ENCODE peak calls at places on chromosome 14, in ten cellular contexts. C is AG04450; Z is endothelial cell; L is GM23338; V is CD8-positive, alpha-beta T cell; J is A549; A is HFFc6; W is uterus; R is fibroblast of the aortic adventitia; B is pancreas. G is an unnamed sample.

GRCh38 chr14:69443296-69443805 is 41.2 kb upstream of the PLEKHD1 start:
- DNase-seq in C (no peak), Z (no peak), L (no peak), V (no peak), J (no peak), A (no peak), W (no peak), R (no peak), B (no peak), G (no peak)

GRCh38 chr14:24085215-24085614 is 8.9 kb upstream of the PCK2 start:
- DNase-seq in C (no peak), Z (no peak), L (no peak), V (no peak), J (no peak), A (no peak), W (no peak), R (no peak), B (no peak), G (no peak)

GRCh38 chr14:104221636-104222375 is 83.4 kb downstream of the KIF26A start:
- DNase-seq in C (no peak), Z (no peak), L (no peak), V (no peak), J (no peak), A (no peak), W (no peak), R (no peak), B (no peak), G (no peak)

GRCh38 chr14:103281496-103282231 is 52.4 kb upstream of the EIF5 start:
- DNase-seq in C (no peak), Z (peak), L (peak), V (no peak), J (peak), A (peak), W (peak), R (peak), B (no peak), G (no peak)

GRCh38 chr14:89384023-89384422 is 33.0 kb downstream of the FOXN3 start:
- DNase-seq in C (no peak), Z (no peak), L (no peak), V (peak), J (no peak), A (no peak), W (no peak), R (no peak), B (no peak), G (no peak)

GRCh38 chr14:34374998-34375740 is 86.9 kb downstream of the SPTSSA start:
- DNase-seq in C (no peak), Z (no peak), L (no peak), V (no peak), J (no peak), A (no peak), W (no peak), R (no peak), B (no peak), G (no peak)

GRCh38 chr14:35689000-35689460 is 120.1 kb downstream of the RALGAPA1 start:
- DNase-seq in C (no peak), Z (no peak), L (no peak), V (no peak), J (no peak), A (no peak), W (no peak), R (no peak), B (no peak), G (no peak)

GRCh38 chr14:67464377-67464776 is 24.1 kb downstream of the TMEM229B start:
- DNase-seq in C (no peak), Z (no peak), L (no peak), V (peak), J (no peak), A (no peak), W (no peak), R (no peak), B (no peak), G (no peak)

GRCh38 chr14:102917469-102918211 is 4.8 kb upstream of the AMN start:
- DNase-seq in C (no peak), Z (peak), L (peak), V (peak), J (peak), A (no peak), W (no peak), R (peak), B (no peak), G (no peak)

GRCh38 chr14:77549451-77549850 is 50.8 kb upstream of the ISM2 start:
- DNase-seq in C (no peak), Z (no peak), L (no peak), V (no peak), J (no peak), A (no peak), W (no peak), R (no peak), B (no peak), G (no peak)

GRCh38 chr14:39310071-39310470 is 76.4 kb downstream of the MIA2 start:
- DNase-seq in C (no peak), Z (no peak), L (no peak), V (no peak), J (no peak), A (no peak), W (no peak), R (no peak), B (no peak), G (no peak)

GRCh38 chr14:91872011-91872476 is 4.7 kb upstream of the TC2N start:
- DNase-seq in C (no peak), Z (no peak), L (no peak), V (peak), J (peak), A (no peak), W (no peak), R (peak), B (peak), G (no peak)

GRCh38 chr14:87944987-87945604 is 47.9 kb downstream of the GALC start:
- DNase-seq in C (peak), Z (no peak), L (peak), V (no peak), J (peak), A (peak), W (no peak), R (peak), B (no peak), G (no peak)

GRCh38 chr14:29518335-29518734 is 409.3 kb downstream of the PRKD1 start:
- DNase-seq in C (no peak), Z (no peak), L (no peak), V (no peak), J (no peak), A (peak), W (no peak), R (peak), B (no peak), G (no peak)

GRCh38 chr14:31834616-31835015 is 242.5 kb upstream of the ARHGAP5 start:
- DNase-seq in C (no peak), Z (no peak), L (no peak), V (no peak), J (peak), A (peak), W (no peak), R (peak), B (no peak), G (no peak)

GRCh38 chr14:70782361-70782760 is 27.0 kb downstream of the MAP3K9 start:
- DNase-seq in C (no peak), Z (no peak), L (no peak), V (no peak), J (no peak), A (peak), W (no peak), R (no peak), B (no peak), G (no peak)

GRCh38 chr14:56135001-56135400 is 16.8 kb downstream of the PELI2 start:
- DNase-seq in C (no peak), Z (no peak), L (no peak), V (no peak), J (no peak), A (no peak), W (no peak), R (no peak), B (peak), G (no peak)

GRCh38 chr14:68164723-68165122 is 345.1 kb downstream of the RAD51B start:
- DNase-seq in C (no peak), Z (no peak), L (no peak), V (no peak), J (peak), A (no peak), W (no peak), R (no peak), B (no peak), G (no peak)

GRCh38 chr14:20683896-20684661 is at the start of gene RNASE4:
- DNase-seq in C (peak), Z (peak), L (peak), V (peak), J (peak), A (peak), W (peak), R (peak), B (peak), G (peak)

DNA sequence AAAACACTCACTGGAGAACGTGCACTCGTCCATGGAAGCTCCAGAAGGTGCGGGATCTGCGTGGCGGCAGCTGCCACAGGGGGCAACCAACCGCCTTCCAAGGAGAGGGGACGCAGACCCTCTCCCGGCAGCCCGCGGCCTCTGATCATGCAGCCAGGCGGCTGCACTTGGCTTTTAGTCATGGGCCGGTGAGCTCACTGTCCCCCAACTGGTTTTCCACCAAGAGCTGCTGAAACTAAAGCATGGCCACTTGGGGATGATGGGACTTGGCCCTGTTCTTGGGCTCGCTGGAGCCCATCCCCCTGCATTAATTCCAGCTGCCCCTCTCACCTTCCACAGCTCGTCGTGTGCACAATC is 39.1 kb downstream of the CCDC85C start:
- DNase-seq in C (no peak), Z (no peak), L (no peak), V (no peak), J (no peak), A (no peak), W (no peak), R (no peak), B (peak), G (no peak)
- TF ChIP-seq CTCF in C (no peak), Z (no peak), L (no peak), V (no peak), J (no peak), A (no peak), W (no peak), R (no peak), B (no peak), G (no peak)

GRCh38 chr14:74882103-74882920 is 596 bp downstream of the DLST start:
- DNase-seq in C (no peak), Z (peak), L (peak), V (peak), J (peak), A (peak), W (peak), R (peak), B (no peak), G (no peak)
- TF ChIP-seq CTCF in C (no peak), Z (no peak), L (no peak), V (no peak), J (no peak), A (no peak), W (no peak), R (no peak), B (no peak), G (no peak)

GRCh38 chr14:22822619-22823551 is 6.8 kb upstream of the MRPL52 start:
- DNase-seq in C (peak), Z (peak), L (peak), V (peak), J (peak), A (peak), W (peak), R (peak), B (peak), G (peak)
- TF ChIP-seq CTCF in C (peak), Z (peak), L (peak), V (peak), J (peak), A (peak), W (peak), R (peak), B (peak), G (peak)

GRCh38 chr14:99230271-99231141 is 41.5 kb downstream of the BCL11B start:
- DNase-seq in C (no peak), Z (no peak), L (peak), V (peak), J (no peak), A (no peak), W (no peak), R (no peak), B (no peak), G (no peak)
- TF ChIP-seq CTCF in C (no peak), Z (no peak), L (peak), V (peak), J (no peak), A (peak), W (no peak), R (no peak), B (no peak), G (peak)